ENCODE peak calls at places on chromosomes 7 and 10, in nine cellular contexts. V, U, E, O, A, D, F, H and W are unnamed samples.

GRCh38 chr7:33702511-33703054 is 202.8 kb upstream of the BMPER start:
- DNase-seq in V (no peak), U (no peak), E (no peak), O (no peak), A (no peak), D (no peak), F (no peak), H (no peak), W (no peak)

GRCh38 chr10:70052462-70053211 is at the start of gene MACROH2A2:
- DNase-seq in V (peak), U (peak), E (peak), O (peak), A (peak), D (peak), F (no peak), H (peak), W (no peak)

GRCh38 chr10:43315535-43316245 is 48.8 kb upstream of the RASGEF1A start:
- DNase-seq in V (no peak), U (no peak), E (no peak), O (no peak), A (no peak), D (no peak), F (no peak), H (no peak), W (no peak)

GRCh38 chr10:126240483-126240882 is 147.8 kb downstream of the ADAM12 start:
- DNase-seq in V (no peak), U (no peak), E (no peak), O (no peak), A (no peak), D (no peak), F (no peak), H (no peak), W (no peak)

GRCh38 chr7:146346096-146346495 is 229.5 kb downstream of the CNTNAP2 start:
- DNase-seq in V (no peak), U (no peak), E (no peak), O (no peak), A (no peak), D (no peak), F (no peak), H (no peak), W (no peak)

GRCh38 chr10:68297264-68297663 is 34.6 kb upstream of the HNRNPH3 start:
- DNase-seq in V (no peak), U (no peak), E (no peak), O (no peak), A (no peak), D (no peak), F (no peak), H (peak), W (no peak)

GRCh38 chr7:142889825-142890224 is 4.3 kb upstream of the TRPV6 start:
- DNase-seq in V (no peak), U (no peak), E (no peak), O (no peak), A (no peak), D (no peak), F (no peak), H (no peak), W (no peak)

GRCh38 chr10:97888641-97889262 is 39.1 kb downstream of the GOLGA7B start:
- DNase-seq in V (no peak), U (no peak), E (no peak), O (peak), A (peak), D (no peak), F (no peak), H (no peak), W (no peak)

GRCh38 chr7:83782628-83783027 is 133.7 kb upstream of the SEMA3E start:
- DNase-seq in V (no peak), U (no peak), E (no peak), O (peak), A (peak), D (no peak), F (no peak), H (no peak), W (no peak)

GRCh38 chr10:89213191-89213808 is 6.2 kb upstream of the CH25H start:
- DNase-seq in V (no peak), U (peak), E (no peak), O (peak), A (peak), D (no peak), F (peak), H (peak), W (no peak)

GRCh38 chr10:72013202-72013945 is 49.2 kb downstream of the CHST3 start:
- DNase-seq in V (peak), U (no peak), E (peak), O (no peak), A (no peak), D (no peak), F (no peak), H (no peak), W (no peak)

GRCh38 chr7:74173074-74173473 is 1.1 kb upstream of the EIF4H start:
- DNase-seq in V (no peak), U (no peak), E (no peak), O (peak), A (no peak), D (no peak), F (no peak), H (no peak), W (no peak)

GRCh38 chr10:42950606-42951485 is 126.0 kb upstream of the RET start:
- DNase-seq in V (no peak), U (no peak), E (peak), O (no peak), A (no peak), D (no peak), F (no peak), H (no peak), W (no peak)

GRCh38 chr7:83524286-83525075 is 124.5 kb downstream of the SEMA3E start:
- DNase-seq in V (no peak), U (no peak), E (no peak), O (peak), A (peak), D (no peak), F (no peak), H (no peak), W (no peak)

GRCh38 chr7:101093907-101094306 is 8.6 kb downstream of the TRIM56 start:
- DNase-seq in V (no peak), U (no peak), E (no peak), O (peak), A (peak), D (no peak), F (no peak), H (no peak), W (peak)

GRCh38 chr10:60048146-60048545 is 141.8 kb upstream of the CCDC6 start:
- DNase-seq in V (no peak), U (no peak), E (no peak), O (peak), A (peak), D (no peak), F (no peak), H (peak), W (no peak)

GRCh38 chr7:1843921-1844335 is 173.9 kb downstream of the ELFN1 start:
- DNase-seq in V (no peak), U (no peak), E (no peak), O (no peak), A (no peak), D (no peak), F (no peak), H (no peak), W (no peak)

GRCh38 chr7:25350074-25350473 is 121.8 kb upstream of the NPVF start:
- DNase-seq in V (no peak), U (no peak), E (no peak), O (no peak), A (no peak), D (no peak), F (no peak), H (no peak), W (no peak)

GRCh38 chr7:106620681-106621080 is 40.3 kb downstream of the CCDC71L start:
- DNase-seq in V (no peak), U (no peak), E (no peak), O (no peak), A (no peak), D (no peak), F (no peak), H (no peak), W (no peak)

GRCh38 chr10:86038371-86038770 is 328.2 kb downstream of the GRID1 start:
- DNase-seq in V (no peak), U (no peak), E (no peak), O (no peak), A (no peak), D (no peak), F (no peak), H (no peak), W (no peak)

GRCh38 chr7:87339373-87339897 is 6.0 kb upstream of the CROT start:
- DNase-seq in V (no peak), U (no peak), E (no peak), O (no peak), A (no peak), D (no peak), F (no peak), H (no peak), W (no peak)

GRCh38 chr10:3484306-3485187 is 300.5 kb downstream of the KLF6 start:
- DNase-seq in V (no peak), U (no peak), E (no peak), O (no peak), A (no peak), D (no peak), F (no peak), H (peak), W (no peak)

GRCh38 chr7:41872951-41873350 is 170.1 kb upstream of the INHBA start:
- DNase-seq in V (no peak), U (no peak), E (no peak), O (no peak), A (no peak), D (no peak), F (no peak), H (no peak), W (no peak)

GRCh38 chr10:21293518-21294356 is 231.7 kb downstream of the SKIDA1 start:
- DNase-seq in V (no peak), U (no peak), E (no peak), O (no peak), A (peak), D (no peak), F (no peak), H (no peak), W (no peak)

GRCh38 chr10:34310234-34310633 is 504.9 kb downstream of the PARD3 start:
- DNase-seq in V (no peak), U (no peak), E (no peak), O (no peak), A (no peak), D (no peak), F (no peak), H (no peak), W (no peak)
- H3K27ac ChIP-seq in V (no peak), U (no peak), E (no peak), O (no peak), A (no peak), D (no peak), F (no peak), H (no peak), W (no peak)

GRCh38 chr7:158581440-158582088 is 6.1 kb downstream of the PTPRN2 start:
- DNase-seq in V (no peak), U (no peak), E (no peak), O (no peak), A (no peak), D (no peak), F (peak), H (no peak), W (no peak)

GRCh38 chr7:158584392-158584791 is 3.2 kb downstream of the PTPRN2 start:
- DNase-seq in V (no peak), U (no peak), E (no peak), O (no peak), A (no peak), D (no peak), F (no peak), H (no peak), W (no peak)

GRCh38 chr7:158582089-158582456 is 5.5 kb downstream of the PTPRN2 start:
- DNase-seq in V (no peak), U (no peak), E (no peak), O (no peak), A (no peak), D (no peak), F (no peak), H (no peak), W (no peak)

GRCh38 chr7:158583810-158584209 is 3.8 kb downstream of the PTPRN2 start:
- DNase-seq in V (no peak), U (no peak), E (no peak), O (no peak), A (no peak), D (no peak), F (no peak), H (no peak), W (no peak)

GRCh38 chr7:158583143-158583542 is 4.5 kb downstream of the PTPRN2 start:
- DNase-seq in V (no peak), U (no peak), E (no peak), O (no peak), A (no peak), D (no peak), F (no peak), H (no peak), W (no peak)
- H3K4me3 ChIP-seq in V (no peak), U (no peak), E (no peak), O (no peak), A (no peak), D (no peak), F (no peak), H (no peak), W (no peak)

GRCh38 chr10:122498521-122498920 is 37.2 kb downstream of the HTRA1 start:
- DNase-seq in V (peak), U (no peak), E (peak), O (no peak), A (no peak), D (peak), F (no peak), H (no peak), W (no peak)
- H3K27ac ChIP-seq in V (peak), U (no peak), E (peak), O (no peak), A (no peak), D (peak), F (no peak), H (no peak), W (no peak)

GRCh38 chr7:130226333-130226732 is 18.7 kb downstream of the SSMEM1 start:
- DNase-seq in V (no peak), U (no peak), E (no peak), O (no peak), A (no peak), D (no peak), F (no peak), H (no peak), W (no peak)
- H3K4me3 ChIP-seq in V (no peak), U (no peak), E (no peak), O (no peak), A (no peak), D (no peak), F (no peak), H (no peak), W (no peak)

GRCh38 chr10:2145486-2145885 is 408.2 kb upstream of the ADARB2 start:
- DNase-seq in V (no peak), U (no peak), E (no peak), O (no peak), A (no peak), D (no peak), F (no peak), H (no peak), W (no peak)
- H3K27ac ChIP-seq in V (no peak), U (no peak), E (no peak), O (no peak), A (no peak), D (no peak), F (no peak), H (no peak), W (no peak)

DNA sequence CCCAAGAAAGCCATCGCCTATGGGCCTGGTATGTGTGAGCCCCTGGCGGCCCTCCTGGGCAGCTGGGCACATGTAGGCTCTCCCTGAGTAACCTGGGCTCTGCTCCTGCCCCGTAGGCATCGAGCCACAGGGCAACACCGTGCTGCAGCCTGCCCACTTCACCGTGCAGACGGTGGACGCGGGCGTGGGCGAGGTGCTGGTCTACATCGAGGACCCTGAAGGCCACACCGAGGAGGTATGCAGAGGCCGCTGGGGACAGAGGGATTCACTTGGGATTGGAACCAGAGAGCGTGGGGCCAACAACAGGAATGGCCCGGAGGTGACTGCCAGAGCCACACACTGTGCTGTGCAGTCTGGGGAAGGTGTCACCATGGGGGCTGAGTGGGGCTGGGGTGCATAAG is 7.3 kb downstream of the FLNC start:
- DNase-seq in V (peak), U (no peak), E (no peak), O (no peak), A (no peak), D (no peak), F (no peak), H (no peak), W (no peak)
- H3K4me3 ChIP-seq in V (no peak), U (no peak), E (no peak), O (no peak), A (no peak), D (no peak), F (no peak), H (no peak), W (no peak)

DNA sequence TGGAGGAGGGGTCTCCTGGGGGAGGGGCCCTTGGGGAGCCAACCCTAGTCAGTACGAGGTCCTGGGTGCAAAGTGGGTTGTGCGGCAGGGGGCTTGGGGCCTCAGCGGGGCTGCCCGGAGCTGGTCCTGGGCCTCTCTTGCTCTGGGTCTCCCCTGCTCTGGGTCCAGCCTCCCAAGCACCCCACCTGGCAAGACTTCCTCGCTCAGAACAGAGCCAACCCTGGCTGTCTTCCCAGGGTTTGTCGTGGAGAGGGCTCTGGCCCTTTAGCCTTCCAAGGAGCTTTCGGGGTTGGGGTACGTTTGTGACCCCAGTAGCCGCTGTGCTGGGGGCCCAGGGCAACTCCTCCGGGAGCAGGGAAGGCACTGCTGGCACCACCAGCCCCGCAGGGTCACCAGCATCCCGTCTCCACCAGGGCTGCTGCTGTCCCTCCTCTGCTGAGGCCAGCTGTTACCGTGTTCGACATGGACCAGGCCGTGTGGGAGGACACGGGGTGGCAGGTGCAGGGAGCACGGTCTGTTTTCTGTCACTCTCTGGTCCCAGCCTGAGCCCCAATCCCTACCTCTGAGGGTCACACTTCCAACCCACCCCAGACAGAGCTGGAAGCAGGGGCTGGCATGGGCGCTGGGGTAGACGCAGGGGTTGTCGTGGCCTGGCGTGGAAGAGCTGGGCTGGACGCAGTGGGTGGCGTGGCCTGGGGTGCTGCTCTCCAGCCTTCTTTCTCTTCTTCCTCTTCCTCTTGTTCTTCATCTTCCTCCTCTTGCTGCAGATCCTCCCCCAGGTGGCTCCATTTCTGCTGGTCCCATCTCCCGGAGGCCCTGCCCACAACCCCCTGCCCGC is 22.9 kb downstream of the PWWP2B start:
- DNase-seq in V (no peak), U (no peak), E (no peak), O (no peak), A (no peak), D (no peak), F (no peak), H (no peak), W (no peak)
- H3K27ac ChIP-seq in V (peak), U (peak), E (peak), O (no peak), A (no peak), D (peak), F (no peak), H (peak), W (no peak)